ENCODE peak calls at places on chromosomes 16 and 17, in nine cellular contexts. P, T, O, G, B, J, M, R and K are unnamed samples.

GRCh38 chr16:50261160-50261706 is 5.1 kb upstream of the ADCY7 start:
- DNase-seq in P (no peak), T (no peak), O (no peak), G (no peak), B (no peak), J (no peak), M (no peak), R (no peak), K (no peak)

GRCh38 chr16:57029161-57030160 is 40.1 kb downstream of the NLRC5 start:
- DNase-seq in P (no peak), T (no peak), O (no peak), G (no peak), B (peak), J (no peak), M (no peak), R (peak), K (no peak)

GRCh38 chr16:12629271-12629670 is 174.4 kb downstream of the CPPED1 start:
- DNase-seq in P (peak), T (no peak), O (no peak), G (no peak), B (no peak), J (no peak), M (no peak), R (no peak), K (no peak)

GRCh38 chr16:68235105-68235881 is 634 bp downstream of the ESRP2 start:
- DNase-seq in P (no peak), T (peak), O (no peak), G (no peak), B (no peak), J (peak), M (no peak), R (no peak), K (no peak)

GRCh38 chr17:30379303-30380105 is 777 bp downstream of the CPD start:
- DNase-seq in P (no peak), T (peak), O (peak), G (no peak), B (peak), J (peak), M (peak), R (no peak), K (peak)

GRCh38 chr17:73293031-73293430 is 18.8 kb downstream of the CDC42EP4 start:
- DNase-seq in P (no peak), T (peak), O (no peak), G (no peak), B (no peak), J (no peak), M (no peak), R (no peak), K (no peak)

GRCh38 chr17:67289174-67289876 is 44.3 kb upstream of the HELZ start:
- DNase-seq in P (no peak), T (peak), O (no peak), G (peak), B (no peak), J (peak), M (no peak), R (peak), K (peak)

GRCh38 chr16:19559242-19559910 is 3.9 kb downstream of the VPS35L start:
- DNase-seq in P (peak), T (no peak), O (peak), G (peak), B (peak), J (no peak), M (no peak), R (peak), K (no peak)

GRCh38 chr16:46569231-46569735 is 51.9 kb downstream of the SHCBP1 start:
- DNase-seq in P (no peak), T (no peak), O (no peak), G (no peak), B (no peak), J (no peak), M (no peak), R (no peak), K (no peak)

GRCh38 chr17:48915459-48916282 is 7.5 kb downstream of the UBE2Z start:
- DNase-seq in P (peak), T (peak), O (peak), G (peak), B (peak), J (peak), M (no peak), R (peak), K (no peak)

GRCh38 chr17:75684249-75684648 is 17.1 kb downstream of the SAP30BP start:
- DNase-seq in P (no peak), T (no peak), O (no peak), G (no peak), B (no peak), J (no peak), M (no peak), R (peak), K (no peak)

GRCh38 chr17:34852614-34853013 is 108.6 kb downstream of the CCT6B start:
- DNase-seq in P (peak), T (no peak), O (no peak), G (no peak), B (no peak), J (no peak), M (no peak), R (no peak), K (no peak)

GRCh38 chr16:48335961-48336360 is 49.3 kb downstream of the SIAH1 start:
- DNase-seq in P (no peak), T (no peak), O (no peak), G (no peak), B (no peak), J (no peak), M (no peak), R (peak), K (no peak)

GRCh38 chr17:37614823-37615222 is 5.6 kb upstream of the SYNRG start:
- DNase-seq in P (no peak), T (no peak), O (no peak), G (no peak), B (no peak), J (no peak), M (no peak), R (no peak), K (no peak)

GRCh38 chr17:17837966-17838962 is 1.5 kb upstream of the SREBF1 start:
- DNase-seq in P (peak), T (no peak), O (peak), G (peak), B (no peak), J (peak), M (no peak), R (peak), K (no peak)

GRCh38 chr17:50367401-50367800 is 5.6 kb downstream of the MRPL27 start:
- DNase-seq in P (no peak), T (no peak), O (no peak), G (no peak), B (no peak), J (no peak), M (no peak), R (no peak), K (no peak)

GRCh38 chr16:87035053-87035452 is 282.1 kb downstream of the C16orf95 start:
- DNase-seq in P (no peak), T (no peak), O (no peak), G (no peak), B (no peak), J (no peak), M (no peak), R (no peak), K (no peak)

GRCh38 chr16:75550211-75550662 is 5.8 kb downstream of the TMEM231 start:
- DNase-seq in P (peak), T (peak), O (peak), G (peak), B (peak), J (peak), M (no peak), R (peak), K (no peak)

GRCh38 chr16:72848759-72849664 is 198.9 kb downstream of the ZFHX3 start:
- DNase-seq in P (peak), T (peak), O (no peak), G (peak), B (peak), J (peak), M (no peak), R (peak), K (peak)

GRCh38 chr17:18992454-18993130 is 12.0 kb downstream of the FAM83G start:
- DNase-seq in P (no peak), T (no peak), O (no peak), G (no peak), B (no peak), J (peak), M (peak), R (no peak), K (no peak)

GRCh38 chr16:84672276-84673202 is 24.2 kb downstream of the KLHL36 start:
- DNase-seq in P (peak), T (peak), O (peak), G (peak), B (peak), J (peak), M (peak), R (peak), K (peak)

GRCh38 chr17:14032234-14032633 is 37.1 kb upstream of the COX10 start:
- DNase-seq in P (no peak), T (no peak), O (no peak), G (no peak), B (no peak), J (no peak), M (no peak), R (no peak), K (no peak)

GRCh38 chr17:67105213-67105612 is 60.9 kb downstream of the CACNG1 start:
- DNase-seq in P (no peak), T (no peak), O (peak), G (no peak), B (no peak), J (no peak), M (no peak), R (peak), K (no peak)

DNA sequence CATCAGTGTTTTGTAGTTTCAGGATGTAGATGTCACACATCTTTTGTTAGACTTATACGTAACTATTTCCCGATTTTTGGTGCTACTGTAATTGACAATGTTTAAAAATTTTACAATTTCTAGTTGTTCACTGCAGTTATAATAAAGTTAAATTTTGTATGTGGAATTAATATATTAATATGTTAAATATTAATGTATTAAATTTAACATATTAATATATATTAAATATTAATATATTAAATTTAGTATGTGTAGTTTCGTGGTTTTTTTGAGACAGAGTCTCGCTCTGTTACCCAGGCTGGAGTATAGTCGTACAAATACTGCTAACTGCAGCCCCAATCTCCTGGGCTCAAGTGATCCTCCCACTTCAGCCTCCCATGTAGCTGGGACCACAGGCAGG is 5.7 kb upstream of the LGALS3BP start:
- DNase-seq in P (no peak), T (no peak), O (no peak), G (no peak), B (no peak), J (no peak), M (no peak), R (no peak), K (no peak)
- TF ChIP-seq POLR2A in P (no peak), T (no peak), O (no peak), G (no peak), B (no peak), J (no peak), M (no peak), R (no peak), K (no peak)

DNA sequence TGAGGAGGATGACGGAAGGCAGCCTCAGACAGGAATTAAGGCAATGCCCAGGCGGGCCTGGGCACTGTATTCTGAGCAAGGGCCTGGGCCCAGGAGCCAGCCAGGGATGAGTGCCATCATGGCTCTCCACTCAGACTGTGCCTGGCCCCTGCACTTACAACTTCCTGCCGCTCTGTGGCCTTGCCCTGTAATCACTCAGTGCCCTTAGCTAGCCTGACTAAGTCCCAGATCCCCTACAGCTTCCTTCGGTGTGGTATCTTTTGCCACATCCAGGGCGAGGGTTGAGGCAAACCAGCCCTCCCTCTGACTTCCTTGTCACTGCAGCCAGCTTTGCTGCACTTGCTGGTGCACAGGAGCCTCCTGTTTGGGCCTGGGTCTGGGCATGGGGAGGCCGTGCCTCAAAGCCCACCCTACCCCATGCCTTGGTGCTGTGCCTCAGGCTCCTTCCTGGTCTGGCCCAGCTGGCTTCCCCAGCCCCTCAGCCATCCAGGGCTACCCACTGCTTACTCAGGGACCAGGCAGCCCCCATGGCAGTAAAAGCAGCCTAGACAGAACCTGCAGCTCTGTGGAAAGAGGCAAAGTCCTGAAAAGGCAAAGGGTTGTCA is 9.3 kb downstream of the SLC46A1 start:
- DNase-seq in P (no peak), T (no peak), O (peak), G (no peak), B (no peak), J (no peak), M (no peak), R (no peak), K (no peak)
- TF ChIP-seq POLR2A in P (no peak), T (no peak), O (no peak), G (no peak), B (no peak), J (no peak), M (no peak), R (no peak), K (no peak)

GRCh38 chr17:57991537-57991936 is 3.5 kb upstream of the VEZF1 start:
- DNase-seq in P (no peak), T (no peak), O (no peak), G (no peak), B (no peak), J (no peak), M (no peak), R (no peak), K (no peak)
- TF ChIP-seq POLR2A in P (no peak), T (no peak), O (no peak), G (no peak), B (no peak), J (no peak), M (no peak), R (no peak), K (no peak)

DNA sequence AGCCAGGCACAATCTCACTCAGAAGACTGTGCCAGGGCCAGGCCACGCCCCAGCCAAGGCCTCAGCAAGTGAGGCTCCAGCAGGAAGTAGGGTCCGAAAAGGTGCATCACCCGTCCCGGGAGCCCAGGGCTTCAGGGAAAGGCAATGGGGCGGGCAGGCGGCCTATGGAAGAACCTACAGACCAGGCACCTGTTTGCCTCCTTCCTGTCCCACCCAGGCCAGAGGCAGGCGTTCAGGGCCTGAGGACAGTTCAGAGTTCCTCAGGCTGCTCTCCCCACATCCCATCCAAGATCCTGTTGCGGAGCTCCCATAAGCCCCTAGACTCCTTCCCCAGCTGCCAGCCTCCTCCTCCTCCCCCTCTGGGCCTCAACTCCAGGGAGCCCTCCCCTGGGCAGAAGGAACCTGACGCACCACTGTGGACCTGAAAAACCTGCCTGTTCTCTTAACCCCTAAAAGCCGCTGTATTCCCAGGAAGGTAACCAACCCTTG is 2.3 kb downstream of the CLUH start:
- DNase-seq in P (peak), T (peak), O (peak), G (no peak), B (no peak), J (peak), M (peak), R (no peak), K (no peak)
- TF ChIP-seq POLR2A in P (no peak), T (no peak), O (no peak), G (no peak), B (no peak), J (peak), M (peak), R (no peak), K (no peak)

GRCh38 chr16:2507679-2508064 is 6.1 kb upstream of the ATP6V0C start:
- DNase-seq in P (no peak), T (peak), O (no peak), G (no peak), B (no peak), J (peak), M (peak), R (no peak), K (no peak)
- TF ChIP-seq POLR2A in P (no peak), T (no peak), O (no peak), G (no peak), B (no peak), J (no peak), M (no peak), R (no peak), K (no peak)